ENCODE peak calls at places on chromosomes 11 and 22, in four cellular contexts. One of them, this sample, is unnamed.

GRCh38 chr22:30204742-30205111 is 41.8 kb downstream of the LIF start:
- DNase-seq in AG04450: peak; percentile 72
- DNase-seq in upper lobe of left lung: no peak
- DNase-seq in endodermal cell: no peak
- DNase-seq in this sample: no peak

GRCh38 chr11:71395010-71395560 is 53.1 kb downstream of the DHCR7 start:
- DNase-seq in AG04450: no peak
- DNase-seq in upper lobe of left lung: peak; percentile 44
- DNase-seq in endodermal cell: no peak
- DNase-seq in this sample: no peak

GRCh38 chr22:23404689-23405365 is 175.3 kb downstream of the IGLL1 start:
- DNase-seq in AG04450: peak; percentile 6
- DNase-seq in upper lobe of left lung: peak; percentile 79
- DNase-seq in endodermal cell: peak; percentile 77
- DNase-seq in this sample: no peak

GRCh38 chr22:41976961-41977566 is 7.8 kb downstream of the SEPTIN3 start:
- DNase-seq in AG04450: no peak
- DNase-seq in upper lobe of left lung: no peak
- DNase-seq in endodermal cell: peak; percentile 69
- DNase-seq in this sample: no peak

GRCh38 chr22:46339956-46340355 is 4.4 kb downstream of the TRMU start:
- DNase-seq in AG04450: no peak
- DNase-seq in upper lobe of left lung: no peak
- DNase-seq in endodermal cell: no peak
- DNase-seq in this sample: no peak

GRCh38 chr11:62709262-62710000 is 2.0 kb downstream of the GNG3 start:
- DNase-seq in AG04450: peak; percentile 93
- DNase-seq in upper lobe of left lung: peak; percentile 90
- DNase-seq in endodermal cell: peak; percentile 98
- DNase-seq in this sample: peak; percentile 93

GRCh38 chr11:12029738-12030363 is 21.4 kb upstream of the DKK3 start:
- DNase-seq in AG04450: no peak
- DNase-seq in upper lobe of left lung: no peak
- DNase-seq in endodermal cell: no peak
- DNase-seq in this sample: no peak

GRCh38 chr11:31412946-31413345 is 43.3 kb downstream of the DNAJC24 start:
- DNase-seq in AG04450: peak; percentile 15
- DNase-seq in upper lobe of left lung: no peak
- DNase-seq in endodermal cell: no peak
- DNase-seq in this sample: no peak

GRCh38 chr11:111733655-111734088 is 32.5 kb downstream of the PPP2R1B start:
- DNase-seq in AG04450: no peak
- DNase-seq in upper lobe of left lung: peak; percentile 68
- DNase-seq in endodermal cell: peak; percentile 53
- DNase-seq in this sample: no peak

GRCh38 chr11:129283141-129283540 is 91.0 kb upstream of the ARHGAP32 start:
- DNase-seq in AG04450: no peak
- DNase-seq in upper lobe of left lung: no peak
- DNase-seq in endodermal cell: peak; percentile 70
- DNase-seq in this sample: no peak

GRCh38 chr22:37193629-37194191 is 5.7 kb upstream of the C1QTNF6 start:
- DNase-seq in AG04450: no peak
- DNase-seq in upper lobe of left lung: no peak
- DNase-seq in endodermal cell: no peak
- DNase-seq in this sample: no peak

GRCh38 chr11:34667810-34668582 is 47.1 kb downstream of the EHF start:
- DNase-seq in AG04450: no peak
- DNase-seq in upper lobe of left lung: no peak
- DNase-seq in endodermal cell: no peak
- DNase-seq in this sample: no peak

GRCh38 chr11:10325398-10326079 is 20.7 kb downstream of the ADM start:
- DNase-seq in AG04450: peak; percentile 93
- DNase-seq in upper lobe of left lung: no peak
- DNase-seq in endodermal cell: no peak
- DNase-seq in this sample: no peak

GRCh38 chr22:45860201-45860600 is 116.8 kb downstream of the WNT7B start:
- DNase-seq in AG04450: no peak
- DNase-seq in upper lobe of left lung: peak; percentile 51
- DNase-seq in endodermal cell: no peak
- DNase-seq in this sample: no peak

GRCh38 chr11:88315981-88316441 is 21.5 kb downstream of the CTSC start:
- DNase-seq in AG04450: no peak
- DNase-seq in upper lobe of left lung: no peak
- DNase-seq in endodermal cell: no peak
- DNase-seq in this sample: no peak
- H3K27ac ChIP-seq in AG04450: no peak overlapping the region
- H3K27ac ChIP-seq in upper lobe of left lung: no peak overlapping the region
- H3K27ac ChIP-seq in endodermal cell: no peak overlapping the region
- H3K27ac ChIP-seq in this sample: no peak overlapping the region

GRCh38 chr22:50640857-50641647 is 13.1 kb upstream of the ARSA start:
- DNase-seq in AG04450: no peak
- DNase-seq in upper lobe of left lung: no peak
- DNase-seq in endodermal cell: no peak
- DNase-seq in this sample: no peak

GRCh38 chr22:50641696-50642607 is 14.0 kb upstream of the ARSA start:
- DNase-seq in AG04450: no peak
- DNase-seq in upper lobe of left lung: peak; percentile 77
- DNase-seq in endodermal cell: peak; percentile 86
- DNase-seq in this sample: no peak
- TF ChIP-seq CTCF in AG04450: peak; percentile 54
- TF ChIP-seq CTCF in upper lobe of left lung: peak; percentile 20
- TF ChIP-seq CTCF in endodermal cell: peak; percentile 47
- TF ChIP-seq CTCF in this sample: no peak

GRCh38 chr11:3162410-3163240 is 2.5 kb downstream of the OSBPL5 start:
- DNase-seq in AG04450: no peak
- DNase-seq in upper lobe of left lung: peak; percentile 31
- DNase-seq in endodermal cell: peak; percentile 38
- DNase-seq in this sample: no peak

GRCh38 chr11:3164138-3164539 is 971 bp downstream of the OSBPL5 start:
- DNase-seq in AG04450: no peak
- DNase-seq in upper lobe of left lung: peak; percentile 72
- DNase-seq in endodermal cell: peak; percentile 56
- DNase-seq in this sample: no peak

GRCh38 chr11:3161720-3162409 is 3.2 kb downstream of the OSBPL5 start:
- DNase-seq in AG04450: no peak
- DNase-seq in upper lobe of left lung: peak; percentile 14
- DNase-seq in endodermal cell: peak; percentile 36
- DNase-seq in this sample: no peak

GRCh38 chr11:3164540-3165151 is 464 bp downstream of the OSBPL5 start:
- DNase-seq in AG04450: no peak
- DNase-seq in upper lobe of left lung: no peak
- DNase-seq in endodermal cell: peak; percentile 71
- DNase-seq in this sample: no peak

DNA sequence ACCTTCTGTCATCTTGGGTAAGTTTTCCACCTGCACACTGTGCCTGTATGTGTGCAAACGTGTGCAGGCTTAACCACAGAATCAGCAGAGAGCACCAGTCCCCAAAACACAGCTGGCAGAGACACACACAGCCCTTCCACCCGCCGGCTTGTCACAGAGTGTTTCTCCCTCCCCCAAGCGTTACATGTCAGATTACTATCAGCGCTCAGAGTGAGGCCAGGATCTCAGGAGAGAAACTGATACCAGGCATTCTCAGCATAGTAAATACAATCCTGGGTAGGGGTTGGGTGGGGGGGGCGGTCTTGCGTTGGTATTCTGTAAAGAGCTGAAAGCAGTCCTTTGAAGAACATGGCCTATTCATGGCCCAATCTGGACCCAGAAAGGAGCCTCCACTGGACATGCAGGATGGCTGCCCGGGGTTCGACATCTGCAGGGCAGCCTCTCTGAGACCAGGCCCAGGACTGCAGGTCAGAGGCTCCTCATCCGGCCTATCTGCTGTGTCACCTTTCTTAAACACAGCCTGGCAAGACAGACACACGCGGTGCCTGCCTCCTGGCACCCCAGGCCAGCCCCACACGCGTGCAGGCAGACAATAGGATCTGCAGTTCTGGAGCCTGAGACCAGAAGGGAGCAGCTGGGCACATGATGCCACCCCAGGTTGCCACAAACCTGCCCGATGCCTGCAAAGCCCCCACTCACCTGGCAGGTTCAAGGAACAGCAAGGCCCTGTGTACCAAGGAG is 1.7 kb downstream of the OSBPL5 start:
- DNase-seq in AG04450: no peak
- DNase-seq in upper lobe of left lung: peak; percentile 65
- DNase-seq in endodermal cell: peak; percentile 52
- DNase-seq in this sample: no peak
- H3K9me3 ChIP-seq in AG04450: peaks cover 4% of the 10 kb centered on the region
- H3K9me3 ChIP-seq in upper lobe of left lung: no peaks in the 10 kb centered on the region
- H3K9me3 ChIP-seq in endodermal cell: no peaks in the 10 kb centered on the region
- H3K9me3 ChIP-seq in this sample: no peaks in the 10 kb centered on the region

GRCh38 chr22:49951001-49951677 is 9.4 kb upstream of the PIM3 start:
- DNase-seq in AG04450: no peak
- DNase-seq in upper lobe of left lung: peak; percentile 95
- DNase-seq in endodermal cell: peak; percentile 57
- DNase-seq in this sample: no peak

GRCh38 chr22:49953680-49954344 is 6.8 kb upstream of the PIM3 start:
- DNase-seq in AG04450: no peak
- DNase-seq in upper lobe of left lung: peak; percentile 79
- DNase-seq in endodermal cell: no peak
- DNase-seq in this sample: no peak

GRCh38 chr22:49951678-49951985 is 8.9 kb upstream of the PIM3 start:
- DNase-seq in AG04450: no peak
- DNase-seq in upper lobe of left lung: no peak
- DNase-seq in endodermal cell: peak; percentile 60
- DNase-seq in this sample: no peak

GRCh38 chr22:49953027-49953679 is 7.4 kb upstream of the PIM3 start:
- DNase-seq in AG04450: no peak
- DNase-seq in upper lobe of left lung: peak; percentile 83
- DNase-seq in endodermal cell: no peak
- DNase-seq in this sample: no peak

GRCh38 chr22:49951986-49952896 is 8.3 kb upstream of the PIM3 start:
- DNase-seq in AG04450: peak; percentile 69
- DNase-seq in upper lobe of left lung: peak; percentile 75
- DNase-seq in endodermal cell: no peak
- DNase-seq in this sample: no peak
- H3K27ac ChIP-seq in AG04450: peak overlapping the region; percentile 87
- H3K27ac ChIP-seq in upper lobe of left lung: peak overlapping the region; percentile 99
- H3K27ac ChIP-seq in endodermal cell: peak overlapping the region; percentile 63
- H3K27ac ChIP-seq in this sample: no peak overlapping the region

GRCh38 chr22:19965771-19966709 is 24.4 kb upstream of the TXNRD2 start:
- DNase-seq in AG04450: no peak
- DNase-seq in upper lobe of left lung: no peak
- DNase-seq in endodermal cell: peak; percentile 76
- DNase-seq in this sample: no peak
- TF ChIP-seq CTCF in AG04450: peak; percentile 53
- TF ChIP-seq CTCF in upper lobe of left lung: no peak
- TF ChIP-seq CTCF in endodermal cell: peak; percentile 79
- TF ChIP-seq CTCF in this sample: no peak

GRCh38 chr22:48258108-48258705 is 1495.8 kb downstream of the TBC1D22A start:
- DNase-seq in AG04450: no peak
- DNase-seq in upper lobe of left lung: no peak
- DNase-seq in endodermal cell: peak; percentile 36
- DNase-seq in this sample: no peak
- H3K9me3 ChIP-seq in AG04450: peaks cover 77% of the 10 kb centered on the region
- H3K9me3 ChIP-seq in upper lobe of left lung: no peaks in the 10 kb centered on the region
- H3K9me3 ChIP-seq in endodermal cell: no peaks in the 10 kb centered on the region
- H3K9me3 ChIP-seq in this sample: no peaks in the 10 kb centered on the region

GRCh38 chr11:85663781-85664560 is 958 bp downstream of the CREBZF start:
- DNase-seq in AG04450: no peak
- DNase-seq in upper lobe of left lung: peak; percentile 96
- DNase-seq in endodermal cell: peak; percentile 91
- DNase-seq in this sample: peak; percentile 88

GRCh38 chr11:85668157-85668556 is 3.2 kb upstream of the CREBZF start:
- DNase-seq in AG04450: no peak
- DNase-seq in upper lobe of left lung: no peak
- DNase-seq in endodermal cell: no peak
- DNase-seq in this sample: no peak

GRCh38 chr11:85666687-85667086 is 1.8 kb upstream of the CREBZF start:
- DNase-seq in AG04450: no peak
- DNase-seq in upper lobe of left lung: no peak
- DNase-seq in endodermal cell: no peak
- DNase-seq in this sample: no peak

GRCh38 chr11:85664561-85665481 is at the start of gene CREBZF:
- DNase-seq in AG04450: peak; percentile 87
- DNase-seq in upper lobe of left lung: peak; percentile 98
- DNase-seq in endodermal cell: peak; percentile 97
- DNase-seq in this sample: peak; percentile 86

DNA sequence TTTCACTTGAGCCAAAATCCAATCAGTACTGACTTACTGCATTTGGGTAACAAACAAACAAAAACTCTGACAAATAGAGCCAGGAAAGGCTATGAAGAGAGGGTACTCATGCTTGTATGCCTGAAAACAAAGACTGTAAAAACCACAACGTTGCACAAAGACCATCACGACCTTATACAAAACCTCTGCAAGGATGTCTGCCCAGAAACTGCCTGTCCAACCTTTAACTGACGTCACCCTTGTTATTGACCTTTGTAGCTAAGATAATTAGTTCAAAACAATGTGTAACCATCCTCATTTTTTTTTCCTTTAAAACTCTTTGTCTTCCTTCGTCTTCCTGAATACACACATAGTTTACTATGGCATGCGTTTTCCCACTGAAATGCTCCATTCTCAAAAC is 827 bp upstream of the CREBZF start:
- DNase-seq in AG04450: no peak
- DNase-seq in upper lobe of left lung: no peak
- DNase-seq in endodermal cell: no peak
- DNase-seq in this sample: no peak
- H3K27ac ChIP-seq in AG04450: no peak overlapping the region
- H3K27ac ChIP-seq in upper lobe of left lung: no peak overlapping the region
- H3K27ac ChIP-seq in endodermal cell: peak overlapping the region; percentile 98
- H3K27ac ChIP-seq in this sample: peak overlapping the region; percentile 99

This sample was measured in CD4-positive, alpha-beta T cell.